ENCODE peak calls at places on chromosomes 13 and 19, in four cellular contexts. One of them, this sample, is unnamed.

GRCh38 chr19:18468517-18468916 is 30.6 kb upstream of the ISYNA1 start:
- DNase-seq in IMR-90: no peak
- DNase-seq in heart right ventricle: no peak
- DNase-seq in testis: no peak
- DNase-seq in this sample: no peak

GRCh38 chr19:21468791-21469190 is 36.6 kb upstream of the ZNF429 start:
- DNase-seq in IMR-90: no peak
- DNase-seq in heart right ventricle: no peak
- DNase-seq in testis: no peak
- DNase-seq in this sample: no peak

GRCh38 chr19:54233941-54234340 is 8.6 kb downstream of the LILRA6 start:
- DNase-seq in IMR-90: no peak
- DNase-seq in heart right ventricle: no peak
- DNase-seq in testis: no peak
- DNase-seq in this sample: no peak

GRCh38 chr13:73261739-73262216 is 203.0 kb downstream of the KLF5 start:
- DNase-seq in IMR-90: no peak
- DNase-seq in heart right ventricle: no peak
- DNase-seq in testis: no peak
- DNase-seq in this sample: no peak

GRCh38 chr19:39053276-39054090 is 21.1 kb upstream of the FBXO27 start:
- DNase-seq in IMR-90: no peak
- DNase-seq in heart right ventricle: no peak
- DNase-seq in testis: no peak
- DNase-seq in this sample: no peak

GRCh38 chr13:102555914-102556553 is 40.8 kb upstream of the TPP2 start:
- DNase-seq in IMR-90: peak; percentile 26
- DNase-seq in heart right ventricle: no peak
- DNase-seq in testis: no peak
- DNase-seq in this sample: peak; percentile 6

GRCh38 chr13:35621989-35622388 is 145.5 kb upstream of the MAB21L1 start:
- DNase-seq in IMR-90: peak; percentile 2
- DNase-seq in heart right ventricle: no peak
- DNase-seq in testis: no peak
- DNase-seq in this sample: no peak

GRCh38 chr19:485122-485521 is 11.2 kb upstream of the MADCAM1 start:
- DNase-seq in IMR-90: no peak
- DNase-seq in heart right ventricle: no peak
- DNase-seq in testis: no peak
- DNase-seq in this sample: no peak

GRCh38 chr13:39676315-39676876 is 20.9 kb downstream of the COG6 start:
- DNase-seq in IMR-90: peak; percentile 39
- DNase-seq in heart right ventricle: no peak
- DNase-seq in testis: peak; percentile 46
- DNase-seq in this sample: peak; percentile 20
- TF ChIP-seq CTCF in IMR-90: peak; percentile 47
- TF ChIP-seq CTCF in heart right ventricle: peak; percentile 72
- TF ChIP-seq CTCF in testis: peak; percentile 31
- TF ChIP-seq CTCF in this sample: peak; percentile 44

GRCh38 chr19:8512991-8513686 is 828 bp downstream of the ZNF414 start:
- DNase-seq in IMR-90: no peak
- DNase-seq in heart right ventricle: no peak
- DNase-seq in testis: no peak
- DNase-seq in this sample: no peak
- H3K4me3 ChIP-seq in IMR-90: peak overlapping the region; percentile 84
- H3K4me3 ChIP-seq in heart right ventricle: peak overlapping the region; percentile 86
- H3K4me3 ChIP-seq in testis: peak overlapping the region; percentile 92
- H3K4me3 ChIP-seq in this sample: peak overlapping the region; percentile 77

DNA sequence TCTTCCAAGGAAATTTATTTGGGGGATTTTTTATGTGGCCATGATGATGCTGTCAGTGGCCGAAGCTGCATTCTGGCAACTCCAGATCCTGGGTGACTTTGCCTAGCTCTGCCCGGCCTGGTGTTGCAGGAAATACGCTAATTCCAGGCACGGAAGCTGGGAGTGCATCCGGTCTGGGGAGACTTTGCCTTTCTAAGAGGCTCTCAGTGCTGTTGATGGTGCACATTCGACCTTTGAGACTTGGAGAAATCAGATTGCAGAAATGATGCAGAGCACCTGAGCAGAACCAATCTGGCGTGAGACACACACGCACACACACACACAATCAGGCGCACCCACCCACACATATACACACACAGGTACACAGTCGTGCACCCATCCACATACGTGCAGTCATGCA is 5.9 kb upstream of the TMEM255B start:
- DNase-seq in IMR-90: no peak
- DNase-seq in heart right ventricle: no peak
- DNase-seq in testis: no peak
- DNase-seq in this sample: no peak
- TF ChIP-seq CTCF in IMR-90: no peak
- TF ChIP-seq CTCF in heart right ventricle: no peak
- TF ChIP-seq CTCF in testis: no peak
- TF ChIP-seq CTCF in this sample: no peak

GRCh38 chr13:109779074-109779473 is 7.3 kb downstream of the IRS2 start:
- DNase-seq in IMR-90: no peak
- DNase-seq in heart right ventricle: no peak
- DNase-seq in testis: no peak
- DNase-seq in this sample: no peak
- H3K4me3 ChIP-seq in IMR-90: no peak overlapping the region
- H3K4me3 ChIP-seq in heart right ventricle: peak overlapping the region; percentile 45
- H3K4me3 ChIP-seq in testis: no peak overlapping the region
- H3K4me3 ChIP-seq in this sample: no peak overlapping the region

GRCh38 chr13:113819731-113820715 is 43.9 kb downstream of the GAS6 start:
- DNase-seq in IMR-90: no peak
- DNase-seq in heart right ventricle: no peak
- DNase-seq in testis: no peak
- DNase-seq in this sample: no peak

GRCh38 chr13:113819341-113819730 is 44.5 kb downstream of the GAS6 start:
- DNase-seq in IMR-90: no peak
- DNase-seq in heart right ventricle: no peak
- DNase-seq in testis: no peak
- DNase-seq in this sample: no peak

GRCh38 chr13:113821847-113822246 is 42.0 kb downstream of the GAS6 start:
- DNase-seq in IMR-90: no peak
- DNase-seq in heart right ventricle: no peak
- DNase-seq in testis: no peak
- DNase-seq in this sample: no peak

GRCh38 chr13:113822266-113822665 is 41.6 kb downstream of the GAS6 start:
- DNase-seq in IMR-90: no peak
- DNase-seq in heart right ventricle: no peak
- DNase-seq in testis: no peak
- DNase-seq in this sample: no peak

DNA sequence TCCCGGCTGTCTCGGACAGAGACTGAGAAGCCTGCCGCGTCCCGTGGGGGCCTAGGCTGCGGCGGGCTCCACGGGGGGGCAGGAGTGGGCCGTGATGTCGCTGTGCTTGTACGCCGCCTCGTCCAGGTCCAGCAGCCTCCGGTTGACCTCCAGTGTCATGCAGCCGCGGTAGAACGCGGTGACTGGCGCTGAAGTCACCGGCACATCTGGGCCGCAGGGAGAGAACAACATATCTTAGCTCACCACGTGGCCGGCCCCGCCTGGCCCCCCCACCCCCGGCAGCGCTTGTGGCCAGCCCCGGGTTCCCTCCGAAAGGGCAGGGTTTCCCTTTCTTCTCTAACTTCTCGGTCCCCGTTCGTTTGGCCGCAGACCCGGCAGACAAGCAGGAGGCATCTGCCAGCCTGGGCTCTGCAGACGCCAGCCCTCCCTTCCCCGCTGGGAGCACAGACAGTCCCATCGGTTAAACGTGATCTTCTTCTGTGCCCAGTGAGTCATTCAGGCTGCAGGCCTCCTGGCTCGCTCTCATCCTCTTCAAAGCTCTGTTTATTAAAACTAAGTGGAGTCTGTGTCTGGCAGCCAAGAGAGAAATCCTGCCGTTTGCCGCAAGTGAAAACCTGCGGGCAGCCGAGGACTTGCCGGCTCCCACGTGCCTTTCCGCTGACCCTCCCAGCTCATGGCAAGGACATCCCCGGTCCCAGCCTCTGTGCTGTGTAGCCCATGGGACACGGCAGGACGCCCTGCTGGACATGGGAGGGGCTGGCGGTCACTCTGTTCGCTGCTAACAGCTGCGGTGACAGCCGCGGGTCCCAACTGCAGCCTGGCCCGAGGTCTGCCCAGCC is 42.8 kb downstream of the GAS6 start:
- DNase-seq in IMR-90: peak; percentile 99
- DNase-seq in heart right ventricle: peak; percentile 77
- DNase-seq in testis: peak; percentile 84
- DNase-seq in this sample: no peak
- TF ChIP-seq CTCF in IMR-90: peak; percentile 35
- TF ChIP-seq CTCF in heart right ventricle: peak; percentile 49
- TF ChIP-seq CTCF in testis: no peak
- TF ChIP-seq CTCF in this sample: no peak

GRCh38 chr13:50127017-50127725 is 111.9 kb downstream of the KCNRG start:
- DNase-seq in IMR-90: peak; percentile 50
- DNase-seq in heart right ventricle: peak; percentile 58
- DNase-seq in testis: peak; percentile 52
- DNase-seq in this sample: peak; percentile 28
- H3K4me3 ChIP-seq in IMR-90: peak overlapping the region; percentile 23
- H3K4me3 ChIP-seq in heart right ventricle: peak overlapping the region; percentile 94
- H3K4me3 ChIP-seq in testis: peak overlapping the region; percentile 23
- H3K4me3 ChIP-seq in this sample: peak overlapping the region; percentile 1

DNA sequence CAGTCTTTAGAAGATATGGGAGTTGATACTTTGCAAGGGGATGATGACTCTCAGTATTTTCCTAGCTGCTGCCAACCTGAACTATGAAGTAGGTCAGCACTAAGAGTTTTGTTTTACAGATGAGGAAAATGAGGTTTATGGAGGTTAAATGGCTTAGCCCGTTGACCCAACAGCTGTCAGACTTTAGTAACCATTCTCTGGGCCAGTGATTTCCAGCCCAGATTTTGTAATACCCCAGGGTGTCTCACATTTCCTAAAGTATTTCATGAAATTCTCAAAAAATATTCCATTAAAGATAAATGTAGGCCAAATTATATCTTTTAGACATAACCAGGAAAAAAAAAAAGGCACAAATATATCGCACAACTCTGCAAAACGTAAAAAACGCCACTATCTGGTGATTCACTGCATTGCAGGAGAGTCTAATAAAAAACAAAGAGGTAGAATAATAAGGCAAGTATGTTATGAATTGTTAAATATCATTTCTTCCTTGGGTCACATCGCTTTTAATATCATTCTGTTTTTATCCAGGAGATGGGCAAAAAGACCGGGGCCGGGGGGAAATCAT is 112.5 kb downstream of the DACH1 start:
- DNase-seq in IMR-90: no peak
- DNase-seq in heart right ventricle: no peak
- DNase-seq in testis: no peak
- DNase-seq in this sample: no peak
- TF ChIP-seq CTCF in IMR-90: no peak
- TF ChIP-seq CTCF in heart right ventricle: peak; percentile 40
- TF ChIP-seq CTCF in testis: no peak
- TF ChIP-seq CTCF in this sample: peak; percentile 12

GRCh38 chr19:6712231-6712630 is 8.2 kb downstream of the C3 start:
- DNase-seq in IMR-90: no peak
- DNase-seq in heart right ventricle: no peak
- DNase-seq in testis: no peak
- DNase-seq in this sample: no peak

GRCh38 chr19:6711605-6712004 is 8.8 kb downstream of the C3 start:
- DNase-seq in IMR-90: no peak
- DNase-seq in heart right ventricle: no peak
- DNase-seq in testis: no peak
- DNase-seq in this sample: no peak

GRCh38 chr19:6710273-6711077 is 10.0 kb downstream of the C3 start:
- DNase-seq in IMR-90: no peak
- DNase-seq in heart right ventricle: no peak
- DNase-seq in testis: no peak
- DNase-seq in this sample: no peak

GRCh38 chr19:6709549-6709948 is 10.9 kb downstream of the C3 start:
- DNase-seq in IMR-90: no peak
- DNase-seq in heart right ventricle: no peak
- DNase-seq in testis: no peak
- DNase-seq in this sample: no peak

DNA sequence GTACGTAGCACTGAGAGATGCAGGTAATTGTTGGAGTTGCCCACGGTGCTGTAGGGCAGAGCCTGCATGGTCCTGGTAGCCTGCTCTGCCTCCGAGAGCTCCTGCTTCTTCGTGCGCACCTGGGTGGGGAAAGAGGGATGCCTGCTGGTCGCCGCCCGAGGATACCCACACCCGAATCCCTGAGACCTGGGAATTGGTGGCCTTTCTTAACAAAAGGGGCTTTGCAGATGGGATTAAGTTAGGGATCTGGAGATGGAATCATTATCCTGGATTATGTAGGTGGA is 9.4 kb downstream of the C3 start:
- DNase-seq in IMR-90: no peak
- DNase-seq in heart right ventricle: no peak
- DNase-seq in testis: no peak
- DNase-seq in this sample: no peak
- H3K4me3 ChIP-seq in IMR-90: no peak overlapping the region
- H3K4me3 ChIP-seq in heart right ventricle: no peak overlapping the region
- H3K4me3 ChIP-seq in testis: no peak overlapping the region
- H3K4me3 ChIP-seq in this sample: no peak overlapping the region

DNA sequence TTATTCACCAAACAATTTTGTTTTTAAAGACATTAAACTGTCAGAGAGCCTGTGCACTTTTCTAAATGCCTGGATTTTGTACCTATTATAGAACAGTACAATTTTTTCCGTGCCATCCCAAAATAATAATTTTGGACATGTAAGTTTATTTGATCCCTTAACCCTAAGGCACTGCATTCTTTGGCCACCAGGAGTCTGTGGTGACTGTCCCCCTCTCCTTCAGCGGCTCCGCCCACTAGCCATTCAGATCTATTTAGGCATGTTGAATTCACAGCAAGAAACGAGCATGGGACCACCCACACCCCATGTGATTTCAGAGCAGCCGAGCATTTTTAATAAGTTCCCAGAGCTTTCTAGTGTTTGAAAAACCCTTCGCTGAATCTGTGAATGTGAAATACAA is 567.5 kb downstream of the MYO16 start:
- DNase-seq in IMR-90: no peak
- DNase-seq in heart right ventricle: no peak
- DNase-seq in testis: peak; percentile 17
- DNase-seq in this sample: no peak
- TF ChIP-seq CTCF in IMR-90: no peak
- TF ChIP-seq CTCF in heart right ventricle: no peak
- TF ChIP-seq CTCF in testis: no peak
- TF ChIP-seq CTCF in this sample: no peak